ENCODE peak calls at places on chromosomes 11 and 22, in eight cellular contexts. D, R, E, N, H, P, F and C are unnamed samples.

GRCh38 chr11:3049430-3050243 is 7.6 kb downstream of the CARS1 start:
- DNase-seq in N (peak; percentile 27), P (peak; percentile 85), F (no peak), R (no peak), H (peak; percentile 76), E (peak; percentile 97), D (peak; percentile 84), C (peak; percentile 88)

GRCh38 chr11:76764941-76765340 is 18.2 kb upstream of the TSKU start:
- DNase-seq in E (no peak), F (no peak), R (no peak), H (no peak), D (no peak), P (no peak), N (no peak), C (no peak)

GRCh38 chr22:27620367-27621154 is 181.0 kb downstream of the MN1 start:
- DNase-seq in N (no peak), E (peak; percentile 21), F (no peak), D (no peak), H (no peak), P (no peak), R (no peak), C (no peak)

GRCh38 chr11:46675949-46676348 is 24.5 kb downstream of the ARHGAP1 start:
- DNase-seq in N (no peak), F (no peak), H (peak; percentile 6), D (no peak), R (no peak), E (no peak), P (no peak), C (no peak)

GRCh38 chr22:46116491-46116958 is 33.8 kb upstream of the PPARA start:
- DNase-seq in H (peak; percentile 96), P (peak; percentile 95), E (peak; percentile 89), R (peak; percentile 100), N (peak; percentile 75), F (peak; percentile 89), D (peak; percentile 52), C (peak; percentile 85)

GRCh38 chr11:82823635-82824614 is 76.3 kb downstream of the PRCP start:
- DNase-seq in R (no peak), P (no peak), H (no peak), D (no peak), N (no peak), E (no peak), F (peak; percentile 84), C (no peak)

GRCh38 chr11:123430736-123431356 is 777 bp downstream of the GRAMD1B start:
- DNase-seq in R (no peak), E (peak; percentile 83), F (no peak), P (peak; percentile 69), D (no peak), N (peak; percentile 81), H (peak; percentile 72), C (peak; percentile 87)

GRCh38 chr22:33557836-33558235 is 362.4 kb downstream of the LARGE1 start:
- DNase-seq in P (no peak), D (no peak), H (no peak), R (no peak), N (no peak), F (no peak), E (no peak), C (no peak)

GRCh38 chr22:41286639-41287091 is 678 bp upstream of the RANGAP1 start:
- DNase-seq in E (peak; percentile 77), N (no peak), D (no peak), R (no peak), F (no peak), H (no peak), P (no peak), C (peak; percentile 60)

GRCh38 chr11:19985106-19985505 is 175.2 kb downstream of the DBX1 start:
- DNase-seq in R (no peak), E (no peak), D (no peak), F (no peak), H (no peak), P (no peak), N (no peak), C (no peak)

GRCh38 chr11:111796696-111797095 is 30.5 kb upstream of the PPP2R1B start:
- DNase-seq in R (no peak), E (no peak), P (no peak), H (no peak), N (no peak), F (peak; percentile 71), D (no peak), C (no peak)

GRCh38 chr22:42725606-42726355 is 5.1 kb upstream of the A4GALT start:
- DNase-seq in E (peak; percentile 15), H (no peak), P (no peak), F (no peak), N (no peak), R (no peak), D (no peak), C (no peak)

GRCh38 chr11:131370901-131371790 is 731 bp downstream of the NTM start:
- DNase-seq in R (no peak), N (no peak), P (no peak), H (no peak), E (no peak), D (no peak), F (no peak), C (no peak)

GRCh38 chr11:118438314-118438931 is 2.1 kb downstream of the KMT2A start:
- DNase-seq in R (peak; percentile 10), P (no peak), D (peak; percentile 59), N (peak; percentile 50), H (peak; percentile 48), E (peak; percentile 83), F (peak; percentile 56), C (peak; percentile 55)